ENCODE peak calls at places on chromosomes 16 and 17, in four cellular contexts. E is RWPE2, S is tibial nerve, B is upper lobe of right lung. A is an unnamed sample.

GRCh38 chr17:8175795-8176196 is 384 bp downstream of the TMEM107 start:
- DNase-seq in E (no peak), S (no peak), B (no peak), A (no peak)

GRCh38 chr16:78659216-78659615 is 559.8 kb downstream of the WWOX start:
- DNase-seq in E (no peak), S (no peak), B (no peak), A (no peak)

GRCh38 chr16:4092547-4093265 is 23.5 kb downstream of the ADCY9 start:
- DNase-seq in E (no peak), S (no peak), B (no peak), A (no peak)

GRCh38 chr17:49434821-49435581 is 20.3 kb upstream of the PHB1 start:
- DNase-seq in E (no peak), S (no peak), B (no peak), A (peak; percentile 31)

GRCh38 chr16:71930993-71931392 is 35.7 kb downstream of the IST1 start:
- DNase-seq in E (no peak), S (no peak), B (no peak), A (no peak)

GRCh38 chr17:58338907-58339774 is 10.5 kb upstream of the TSPOAP1 start:
- DNase-seq in E (no peak), S (no peak), B (peak; percentile 85), A (no peak)

GRCh38 chr17:15882777-15883176 is 62.2 kb upstream of the ADORA2B start:
- DNase-seq in E (no peak), S (no peak), B (no peak), A (no peak)

GRCh38 chr17:79619196-79619595 is 8.3 kb upstream of the RBFOX3 start:
- DNase-seq in E (peak; percentile 41), S (no peak), B (no peak), A (no peak)

GRCh38 chr17:36001109-36001735 is at the start of gene CCL15:
- DNase-seq in E (no peak), S (no peak), B (no peak), A (peak; percentile 79)

GRCh38 chr16:1917056-1917664 is 1.1 kb downstream of the HS3ST6 start:
- DNase-seq in E (no peak), S (no peak), B (no peak), A (no peak)

GRCh38 chr16:7343271-7343670 is 10.6 kb downstream of the RBFOX1 start:
- DNase-seq in E (no peak), S (no peak), B (no peak), A (no peak)

GRCh38 chr17:29931253-29931932 is 1.4 kb upstream of the SSH2 start:
- DNase-seq in E (no peak), S (peak; percentile 25), B (peak; percentile 68), A (peak; percentile 80)

GRCh38 chr16:80718480-80719220 is 85.7 kb downstream of the CDYL2 start:
- DNase-seq in E (peak; percentile 67), S (no peak), B (no peak), A (peak; percentile 42)

GRCh38 chr17:45368661-45369060 is 51.8 kb upstream of the MAP3K14 start:
- DNase-seq in E (no peak), S (no peak), B (no peak), A (no peak)

GRCh38 chr16:89925596-89926079 is 2.5 kb downstream of the TUBB3 start:
- DNase-seq in E (no peak), S (no peak), B (no peak), A (no peak)

GRCh38 chr16:70467113-70467512 is 12.7 kb downstream of the FCSK start:
- DNase-seq in E (no peak), S (no peak), B (no peak), A (peak; percentile 23)

GRCh38 chr17:8382052-8382879 is 727 bp downstream of the RPL26 start:
- DNase-seq in E (no peak), S (no peak), B (no peak), A (no peak)

GRCh38 chr17:59038734-59039133 is 67.9 kb downstream of the TRIM37 start:
- DNase-seq in E (no peak), S (no peak), B (no peak), A (no peak)

GRCh38 chr17:6343191-6343590 is 91.7 kb downstream of the AIPL1 start:
- DNase-seq in E (no peak), S (no peak), B (no peak), A (no peak)

GRCh38 chr17:72380737-72381136 is 259.9 kb downstream of the SOX9 start:
- DNase-seq in E (no peak), S (no peak), B (no peak), A (no peak)

GRCh38 chr16:22235839-22236745 is 30.0 kb downstream of the EEF2K start:
- DNase-seq in E (no peak), S (peak; percentile 34), B (no peak), A (peak; percentile 97)

GRCh38 chr17:29407856-29408255 is 17.7 kb downstream of the TAOK1 start:
- DNase-seq in E (no peak), S (no peak), B (no peak), A (no peak)

GRCh38 chr16:57732011-57732410 is 3.6 kb upstream of the KATNB1 start:
- DNase-seq in E (no peak), S (no peak), B (no peak), A (no peak)

GRCh38 chr16:9971907-9972306 is 210.3 kb downstream of the GRIN2A start:
- DNase-seq in E (no peak), S (no peak), B (no peak), A (no peak)

GRCh38 chr17:7007143-7007542 is 5.3 kb upstream of the RNASEK start:
- DNase-seq in E (no peak), S (no peak), B (no peak), A (no peak)

GRCh38 chr17:78977992-78978973 is 1.4 kb downstream of the LGALS3BP start:
- DNase-seq in E (peak; percentile 51), S (no peak), B (no peak), A (peak; percentile 53)

GRCh38 chr16:80006175-80006895 is 405.8 kb upstream of the MAF start:
- DNase-seq in E (no peak), S (no peak), B (no peak), A (no peak)

GRCh38 chr16:57284206-57284951 is at the start of gene PLLP:
- DNase-seq in E (no peak), S (no peak), B (peak; percentile 85), A (peak; percentile 77)

GRCh38 chr17:13967416-13967815 is 101.9 kb upstream of the COX10 start:
- DNase-seq in E (no peak), S (no peak), B (no peak), A (no peak)

GRCh38 chr17:9905902-9906301 is 831 bp upstream of the RCVRN start:
- DNase-seq in E (no peak), S (no peak), B (peak; percentile 47), A (no peak)

GRCh38 chr16:85175724-85176233 is 63.5 kb upstream of the CIBAR2 start:
- DNase-seq in E (no peak), S (no peak), B (no peak), A (no peak)
- H3K27ac ChIP-seq in E (no peak overlapping the region), S (no peak overlapping the region), B (no peak overlapping the region), A (no peak overlapping the region)

DNA sequence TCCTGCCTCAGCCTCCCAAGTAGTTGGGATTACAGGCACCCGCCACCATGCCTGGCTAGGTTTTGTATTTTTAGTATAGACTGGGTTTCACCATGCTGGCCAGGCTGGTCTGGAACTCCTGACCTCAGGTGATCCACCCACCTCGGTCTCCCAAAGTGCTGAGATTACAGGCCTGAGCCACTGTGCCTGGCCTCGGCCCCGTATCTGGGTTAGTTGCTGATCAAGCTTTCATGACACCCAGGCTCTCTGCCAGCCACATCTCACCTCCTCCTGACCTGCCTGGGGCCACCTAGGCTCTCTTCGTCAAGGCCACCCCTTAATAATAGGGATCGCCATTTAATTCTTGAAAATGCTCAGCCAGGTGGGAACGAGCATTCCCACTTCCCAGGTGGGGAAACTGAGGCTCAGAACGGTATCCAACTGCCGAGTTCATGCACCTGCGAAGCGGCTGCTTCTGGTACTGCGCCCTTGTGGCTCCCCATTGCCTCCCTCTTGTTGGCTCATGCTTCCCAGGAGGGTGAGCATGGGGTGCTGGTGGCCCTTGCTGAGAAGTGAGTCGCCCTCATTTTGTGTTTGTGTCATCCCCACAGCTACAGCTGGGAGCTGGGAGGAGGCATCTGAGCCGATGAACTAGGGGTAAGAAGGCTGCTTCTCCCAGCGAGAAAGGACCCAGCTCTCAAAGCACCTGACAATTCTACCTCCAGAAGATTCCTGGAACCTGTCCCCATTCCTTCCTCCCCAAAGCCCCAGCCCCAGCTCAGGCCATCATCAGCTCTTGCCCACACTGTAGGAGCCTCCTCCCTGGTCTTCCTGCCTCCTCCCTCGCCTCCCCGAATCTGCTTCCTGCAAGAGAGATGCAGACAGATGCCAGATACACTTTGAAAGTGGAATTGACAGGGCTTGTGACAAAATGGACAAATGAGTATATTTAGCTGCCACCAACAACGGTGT is 17.3 kb upstream of the SNN start:
- DNase-seq in E (no peak), S (no peak), B (no peak), A (no peak)
- H3K27ac ChIP-seq in E (no peak overlapping the region), S (no peak overlapping the region), B (no peak overlapping the region), A (no peak overlapping the region)

GRCh38 chr16:66750279-66751134 is 902 bp downstream of the DYNC1LI2 start:
- DNase-seq in E (no peak), S (no peak), B (no peak), A (peak; percentile 16)
- H3K27ac ChIP-seq in E (peak overlapping the region; percentile 59), S (peak overlapping the region; percentile 98), B (peak overlapping the region; percentile 92), A (peak overlapping the region; percentile 80)

GRCh38 chr17:17740627-17741237 is 59.5 kb downstream of the RAI1 start:
- DNase-seq in E (no peak), S (no peak), B (no peak), A (no peak)
- H3K27ac ChIP-seq in E (peak overlapping the region; percentile 77), S (peak overlapping the region; percentile 81), B (no peak overlapping the region), A (no peak overlapping the region)

GRCh38 chr17:40093580-40094201 is 6.7 kb downstream of the NR1D1 start:
- DNase-seq in E (no peak), S (no peak), B (no peak), A (no peak)

GRCh38 chr17:40090234-40091111 is 9.9 kb downstream of the NR1D1 start:
- DNase-seq in E (no peak), S (no peak), B (no peak), A (no peak)

GRCh38 chr17:40092581-40092980 is 7.8 kb downstream of the NR1D1 start:
- DNase-seq in E (no peak), S (no peak), B (no peak), A (no peak)

GRCh38 chr17:40093005-40093579 is 7.3 kb downstream of the NR1D1 start:
- DNase-seq in E (no peak), S (no peak), B (no peak), A (no peak)

GRCh38 chr17:40091691-40092397 is 8.5 kb downstream of the NR1D1 start:
- DNase-seq in E (no peak), S (no peak), B (no peak), A (no peak)
- H3K27ac ChIP-seq in E (no peak overlapping the region), S (peak overlapping the region; percentile 99), B (peak overlapping the region; percentile 17), A (peak overlapping the region; percentile 18)

GRCh38 chr17:50629902-50630301 is 4.8 kb upstream of the ABCC3 start:
- DNase-seq in E (no peak), S (no peak), B (no peak), A (no peak)

GRCh38 chr17:50631195-50631907 is 3.3 kb upstream of the ABCC3 start:
- DNase-seq in E (no peak), S (no peak), B (no peak), A (no peak)

GRCh38 chr17:50632637-50633036 is 2.0 kb upstream of the ABCC3 start:
- DNase-seq in E (no peak), S (no peak), B (no peak), A (no peak)

GRCh38 chr17:50631908-50632571 is 2.6 kb upstream of the ABCC3 start:
- DNase-seq in E (no peak), S (no peak), B (no peak), A (no peak)

GRCh38 chr17:50630524-50631194 is 4.0 kb upstream of the ABCC3 start:
- DNase-seq in E (no peak), S (no peak), B (peak; percentile 85), A (peak; percentile 96)
- H3K27ac ChIP-seq in E (no peak overlapping the region), S (no peak overlapping the region), B (no peak overlapping the region), A (peak overlapping the region; percentile 21)

GRCh38 chr17:82214012-82214628 is 1.5 kb upstream of the CCDC57 start:
- DNase-seq in E (no peak), S (no peak), B (no peak), A (no peak)
- H3K27ac ChIP-seq in E (peak overlapping the region; percentile 98), S (no peak overlapping the region), B (no peak overlapping the region), A (no peak overlapping the region)